ENCODE peak calls at places on chromosome X, in six cellular contexts. Y is NCI-H2171 treated with DMSO at 0.1 percent for 48 hours; L is stimulated activated CD4-positive, alpha-beta T cell treated with anti-CD3 and anti-CD28 coated beads, TNF-alpha, amount 100 ng/mL, for 48 hours; O is AG20443; F is fibroblast of gingiva; C is pulmonary artery endothelial cell. N is an unnamed sample.

GRCh38 chrX:148572332-148572731 is 71.9 kb downstream of the AFF2 start:
- DNase-seq in Y (no peak), C (no peak), L (no peak), F (no peak), O (no peak), N (no peak)

GRCh38 chrX:42943051-42943450 is 165.1 kb upstream of the PPP1R2C start:
- DNase-seq in L (no peak), O (no peak), Y (no peak), C (no peak), F (no peak), N (no peak)

GRCh38 chrX:134431894-134432293 is 28.1 kb upstream of the HPRT1 start:
- DNase-seq in L (no peak), F (peak), Y (no peak), C (no peak), O (peak), N (no peak)

GRCh38 chrX:130994671-130995070 is 63.5 kb upstream of the ARHGAP36 start:
- DNase-seq in L (no peak), O (peak), Y (peak), F (no peak), C (no peak), N (no peak)

GRCh38 chrX:44731160-44731559 is 112.7 kb upstream of the DUSP21 start:
- DNase-seq in O (no peak), L (no peak), C (no peak), F (no peak), Y (no peak), N (no peak)

GRCh38 chrX:15873566-15873965 is 19.0 kb upstream of the AP1S2 start:
- DNase-seq in L (no peak), F (no peak), C (no peak), O (no peak), Y (no peak), N (no peak)

GRCh38 chrX:74251006-74251930 is 52.7 kb upstream of the ZCCHC13 start:
- DNase-seq in C (no peak), Y (no peak), F (peak), O (peak), L (no peak), N (no peak)

GRCh38 chrX:6021316-6022091 is 207.2 kb downstream of the NLGN4X start:
- DNase-seq in F (no peak), Y (peak), O (peak), C (no peak), L (no peak), N (peak)

GRCh38 chrX:85499400-85499799 is 119.9 kb upstream of the POF1B start:
- DNase-seq in L (no peak), O (no peak), Y (no peak), C (no peak), F (no peak), N (no peak)

GRCh38 chrX:136065044-136065671 is 79.9 kb downstream of the SLC9A6 start:
- DNase-seq in F (peak), L (no peak), O (peak), Y (peak), C (peak), N (no peak)

GRCh38 chrX:43882294-43882681 is at the start of gene MAOB:
- DNase-seq in Y (no peak), F (no peak), O (peak), C (no peak), L (no peak), N (no peak)